ENCODE peak calls at places on chromosome 11, in five cellular contexts. B is SK-N-SH, T is H1, P is K562, O is HCT116. A is an unnamed sample.

GRCh38 chr11:106076923-106077608 is at the start of gene KBTBD3:
- DNase-seq in B (peak), P (peak), T (peak), O (peak), A (peak)

GRCh38 chr11:2975594-2975993 is 16.5 kb downstream of the NAP1L4 start:
- DNase-seq in B (peak), O (peak), P (peak), T (no peak), A (peak)

GRCh38 chr11:122215244-122215992 is 99.4 kb upstream of the BLID start:
- DNase-seq in O (peak), P (peak), B (peak), T (peak), A (peak)

GRCh38 chr11:77082838-77083552 is 16.2 kb downstream of the CAPN5 start:
- DNase-seq in T (no peak), P (no peak), O (no peak), B (peak), A (no peak)

GRCh38 chr11:95095858-95096587 is 6.4 kb downstream of the ENDOD1 start:
- DNase-seq in T (no peak), O (no peak), B (no peak), P (no peak), A (no peak)

GRCh38 chr11:77047007-77047927 is 13.1 kb downstream of the B3GNT6 start:
- DNase-seq in B (peak), T (peak), P (peak), O (peak), A (no peak)

GRCh38 chr11:63462126-63462525 is 28.8 kb downstream of the PLAAT5 start:
- DNase-seq in B (no peak), O (no peak), P (no peak), T (no peak), A (no peak)

GRCh38 chr11:1857064-1857463 is 4.2 kb downstream of the LSP1 start:
- DNase-seq in P (no peak), B (no peak), O (no peak), T (no peak), A (no peak)

GRCh38 chr11:1503708-1504104 is 17.1 kb upstream of the MOB2 start:
- DNase-seq in P (no peak), T (no peak), B (peak), O (no peak), A (no peak)

GRCh38 chr11:78417888-78418583 is 416 bp upstream of the GAB2 start:
- DNase-seq in O (peak), T (no peak), B (peak), P (peak), A (no peak)

GRCh38 chr11:72421351-72421750 is 13.0 kb downstream of the CLPB start:
- DNase-seq in T (no peak), P (no peak), O (no peak), B (no peak), A (no peak)

GRCh38 chr11:44509291-44509690 is 56.2 kb upstream of the CD82 start:
- DNase-seq in B (no peak), T (no peak), O (no peak), P (no peak), A (no peak)

GRCh38 chr11:61826930-61827572 is 1.0 kb upstream of the FADS2 start:
- DNase-seq in O (no peak), T (no peak), B (peak), P (no peak), A (no peak)

GRCh38 chr11:75589933-75590332 is 27.9 kb downstream of the SERPINH1 start:
- DNase-seq in O (no peak), B (no peak), T (no peak), P (peak), A (no peak)

GRCh38 chr11:115244314-115244713 is 259.9 kb downstream of the CADM1 start:
- DNase-seq in P (no peak), O (no peak), T (no peak), B (no peak), A (peak)

DNA sequence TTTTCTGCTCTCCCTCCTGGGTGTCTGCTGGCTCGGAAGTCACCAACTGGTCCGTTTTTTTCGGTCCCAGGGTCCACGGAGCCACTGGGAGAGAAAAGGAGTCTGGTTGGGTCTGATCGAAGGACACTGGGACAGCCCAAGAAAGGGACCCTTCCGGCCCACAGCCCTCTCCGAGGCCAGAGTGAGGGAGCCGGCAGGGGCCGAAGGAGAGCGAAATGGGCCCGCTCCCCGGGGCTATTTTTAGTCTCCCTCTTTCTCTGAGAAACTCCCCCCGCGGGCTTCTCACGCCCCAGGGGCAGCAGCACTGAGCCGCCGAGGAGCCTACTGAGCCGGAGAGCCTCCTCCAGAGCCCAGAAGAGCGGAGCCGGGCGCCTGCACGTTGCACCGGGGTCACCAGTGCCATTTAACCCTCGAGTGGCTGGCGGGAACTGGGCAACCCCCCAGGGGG is 1.9 kb downstream of the ESAM start:
- DNase-seq in B (peak), T (no peak), P (no peak), O (no peak), A (no peak)
- TF ChIP-seq JUND in B (no peak), T (no peak), P (no peak), O (no peak), A (no peak)

DNA sequence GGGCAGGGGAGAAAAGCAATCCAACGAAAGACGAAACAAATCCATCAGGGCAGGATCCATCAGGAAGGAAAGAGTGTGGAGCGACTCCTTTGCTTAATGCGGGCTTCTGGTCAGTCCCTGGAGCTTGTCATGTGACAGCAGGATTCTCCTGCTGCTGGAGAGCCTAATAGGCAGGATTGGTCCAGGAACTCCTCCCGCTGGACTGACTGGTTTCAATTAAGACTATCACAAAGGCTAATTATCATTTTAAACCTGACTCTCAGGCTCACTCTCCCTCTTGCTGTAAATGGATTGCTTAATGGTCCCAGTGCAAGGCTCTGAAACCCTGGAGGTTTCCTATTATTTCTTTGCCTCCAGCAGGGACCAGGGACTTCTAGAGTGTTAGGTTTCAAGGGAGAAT is 493.8 kb downstream of the NTM start:
- DNase-seq in B (peak), T (no peak), P (no peak), O (no peak), A (no peak)
- TF ChIP-seq JUND in B (no peak), T (no peak), P (no peak), O (no peak), A (no peak)

DNA sequence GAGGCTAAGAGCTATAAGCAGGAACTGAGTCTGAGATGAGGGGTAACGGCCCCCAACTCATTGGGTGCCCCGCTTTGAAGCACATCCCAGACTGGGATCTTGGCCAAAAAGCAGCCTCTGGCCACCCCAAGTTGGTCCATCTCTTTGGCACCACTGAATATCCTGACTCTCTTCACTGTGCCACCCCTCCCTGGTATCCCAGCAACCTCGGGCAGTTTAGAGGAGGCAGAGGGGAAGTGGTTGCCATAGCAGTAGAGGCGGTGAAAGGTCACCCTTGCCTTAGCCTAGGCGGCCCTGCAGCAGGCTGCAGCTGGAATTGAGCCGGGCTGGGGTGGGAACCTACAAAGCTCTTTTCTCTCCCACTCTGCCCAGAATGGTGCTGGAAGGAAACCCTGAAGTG is 1.1 kb downstream of the PELI3 start:
- DNase-seq in O (no peak), T (no peak), B (peak), P (no peak), A (no peak)
- TF ChIP-seq JUND in O (no peak), T (no peak), B (no peak), P (no peak), A (no peak)

GRCh38 chr11:128297111-128297651 is 290.2 kb downstream of the ETS1 start:
- DNase-seq in O (no peak), T (no peak), B (no peak), P (no peak), A (no peak)

GRCh38 chr11:128291043-128291442 is 296.3 kb downstream of the ETS1 start:
- DNase-seq in B (peak), T (no peak), O (no peak), P (no peak), A (no peak)

GRCh38 chr11:128291835-128292234 is 295.5 kb downstream of the ETS1 start:
- DNase-seq in T (no peak), B (no peak), P (no peak), O (no peak), A (no peak)

GRCh38 chr11:128294685-128295079 is 292.7 kb downstream of the ETS1 start:
- DNase-seq in T (no peak), P (no peak), O (no peak), B (no peak), A (no peak)

GRCh38 chr11:128294001-128294684 is 293.2 kb downstream of the ETS1 start:
- DNase-seq in T (no peak), P (no peak), B (no peak), O (no peak), A (no peak)
- TF ChIP-seq JUND in T (no peak), P (no peak), B (no peak), O (no peak), A (no peak)

DNA sequence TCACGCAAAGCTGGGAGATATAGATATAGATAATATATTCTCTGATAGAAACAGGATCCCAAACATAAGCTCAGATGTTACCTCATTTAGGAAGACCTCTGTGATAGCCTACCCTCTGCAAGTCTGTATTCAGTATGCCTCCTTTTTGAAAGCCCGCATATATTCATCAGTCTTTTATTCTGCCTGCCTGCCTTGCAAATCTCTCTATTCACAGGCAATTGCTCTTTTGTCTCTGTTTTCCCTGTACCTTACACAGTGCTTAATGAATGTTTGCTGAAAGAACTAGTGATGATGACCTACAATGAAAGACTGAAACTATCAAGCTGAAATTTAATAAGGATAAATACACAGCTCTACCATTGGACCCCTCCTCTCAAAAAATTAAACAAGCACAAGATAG is 18.4 kb downstream of the DEUP1 start:
- DNase-seq in O (no peak), T (no peak), B (no peak), P (no peak), A (no peak)
- TF ChIP-seq JUND in O (no peak), T (no peak), B (no peak), P (no peak), A (no peak)

GRCh38 chr11:64947202-64947814 is 11.6 kb upstream of the GPHA2 start:
- DNase-seq in B (no peak), P (peak), T (no peak), O (no peak), A (no peak)
- TF ChIP-seq JUND in B (no peak), P (no peak), T (no peak), O (no peak), A (no peak)

GRCh38 chr11:129709801-129710398 is 105.7 kb upstream of the TMEM45B start:
- DNase-seq in B (no peak), P (no peak), O (no peak), T (no peak), A (no peak)
- TF ChIP-seq JUND in B (no peak), P (no peak), O (no peak), T (no peak), A (no peak)

DNA sequence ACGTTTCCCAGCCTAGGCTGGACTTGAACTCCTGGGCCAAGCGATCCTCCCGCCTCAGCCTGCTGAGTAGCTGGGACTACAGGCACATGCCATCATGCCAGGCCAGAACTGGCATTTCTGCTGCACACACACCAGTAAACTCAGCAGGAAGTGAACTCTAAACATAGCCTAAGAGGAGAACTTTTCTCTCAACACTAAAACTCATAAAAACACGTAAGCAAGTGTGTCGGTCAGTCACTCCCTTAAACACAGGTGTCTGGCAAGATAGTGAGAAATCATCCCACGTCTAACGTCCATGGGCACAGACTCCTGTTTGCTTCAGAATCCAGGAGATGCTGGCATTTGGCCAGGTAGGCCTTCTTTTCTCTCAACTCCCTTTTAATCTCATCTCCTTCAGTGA is 104.8 kb downstream of the RPL27A start:
- DNase-seq in T (no peak), O (no peak), B (no peak), P (no peak), A (no peak)
- TF ChIP-seq JUND in T (no peak), O (no peak), B (no peak), P (no peak), A (no peak)

GRCh38 chr11:30533445-30533947 is 52.7 kb downstream of the MPPED2 start:
- DNase-seq in B (no peak), P (no peak), O (no peak), T (no peak), A (no peak)

GRCh38 chr11:30535818-30536217 is 50.3 kb downstream of the MPPED2 start:
- DNase-seq in T (no peak), B (peak), O (no peak), P (no peak), A (no peak)
- TF ChIP-seq JUND in T (no peak), B (no peak), O (no peak), P (no peak), A (no peak)

A was measured in T47D.